ENCODE peak calls at places on chromosomes 12 and 14, in ten cellular contexts. L is caudate nucleus, A is NAMALWA, W is EL, R is germinal center, Y is mucosa of descending colon, N is foreskin fibroblast, U is astrocyte of the spinal cord, B is GM03348, S is AG09319. C is an unnamed sample.

GRCh38 chr12:54294152-54294913 is 6.5 kb downstream of the NFE2 start:
- DNase-seq in S (no peak), A (peak), N (peak), L (peak), Y (peak), W (peak), R (peak), U (no peak), B (peak), C (no peak)

GRCh38 chr14:100771121-100771800 is 44.6 kb downstream of the DLK1 start:
- DNase-seq in S (no peak), N (no peak), A (no peak), U (no peak), Y (no peak), R (no peak), W (no peak), B (no peak), L (no peak), C (peak)

GRCh38 chr12:19759229-19759628 is 319.9 kb downstream of the AEBP2 start:
- DNase-seq in A (no peak), B (peak), Y (no peak), S (peak), U (peak), R (no peak), W (peak), N (peak), L (no peak), C (no peak)

GRCh38 chr12:40788276-40788675 is 96.0 kb downstream of the CNTN1 start:
- DNase-seq in S (no peak), L (no peak), U (no peak), N (no peak), W (no peak), A (no peak), B (no peak), R (no peak), Y (no peak), C (no peak)

GRCh38 chr12:14979468-14979867 is 6.6 kb downstream of the PDE6H start:
- DNase-seq in W (no peak), L (no peak), S (no peak), A (no peak), N (no peak), U (no peak), B (no peak), Y (no peak), R (no peak), C (no peak)

GRCh38 chr14:61474671-61475070 is 153.3 kb downstream of the PRKCH start:
- DNase-seq in U (no peak), R (no peak), B (no peak), A (no peak), Y (no peak), W (no peak), S (no peak), N (no peak), L (no peak), C (no peak)

GRCh38 chr12:19710811-19711793 is 271.8 kb downstream of the AEBP2 start:
- DNase-seq in N (no peak), S (no peak), U (peak), R (no peak), W (peak), Y (no peak), A (no peak), B (no peak), L (no peak), C (no peak)

GRCh38 chr12:31526158-31526546 is 64.8 kb downstream of the DENND5B start:
- DNase-seq in Y (no peak), A (no peak), U (no peak), R (no peak), L (no peak), S (no peak), N (no peak), W (no peak), B (no peak), C (no peak)

GRCh38 chr14:33796356-33796755 is 154.5 kb downstream of the EGLN3 start:
- DNase-seq in U (peak), S (no peak), B (peak), W (peak), A (no peak), N (peak), Y (no peak), R (no peak), L (no peak), C (no peak)

GRCh38 chr14:105627701-105628100 is 101.3 kb downstream of the TMEM121 start:
- DNase-seq in B (no peak), L (no peak), U (no peak), R (no peak), S (no peak), N (no peak), W (no peak), Y (no peak), A (no peak), C (no peak)

GRCh38 chr14:94936411-94936892 is 166.5 kb upstream of the GSC start:
- DNase-seq in A (no peak), N (peak), U (peak), S (peak), L (no peak), R (no peak), B (peak), Y (peak), W (peak), C (no peak)

GRCh38 chr12:88896958-88897357 is 316.7 kb upstream of the KITLG start:
- DNase-seq in N (peak), R (no peak), B (no peak), L (no peak), S (peak), W (peak), Y (no peak), U (no peak), A (no peak), C (no peak)

GRCh38 chr14:67358914-67359313 is 690 bp downstream of the ATP6V1D start:
- DNase-seq in L (no peak), B (no peak), U (no peak), N (no peak), R (no peak), W (no peak), S (no peak), Y (no peak), A (no peak), C (no peak)

GRCh38 chr12:108816652-108817335 is 40.6 kb downstream of the SSH1 start:
- DNase-seq in S (no peak), N (no peak), A (no peak), B (no peak), R (no peak), Y (peak), L (no peak), U (no peak), W (no peak), C (no peak)

GRCh38 chr12:58323676-58324075 is 382.3 kb downstream of the ATP23 start:
- DNase-seq in R (no peak), Y (no peak), A (no peak), U (no peak), L (no peak), B (no peak), W (peak), S (no peak), N (peak), C (no peak)

GRCh38 chr14:99754141-99755067 is 38.8 kb upstream of the EML1 start:
- DNase-seq in Y (no peak), S (no peak), N (peak), L (no peak), B (no peak), R (no peak), W (no peak), A (no peak), U (no peak), C (no peak)

GRCh38 chr14:22379727-22380126 is 209.3 kb downstream of the DAD1 start:
- DNase-seq in A (no peak), Y (no peak), S (no peak), L (no peak), W (peak), U (peak), R (no peak), N (no peak), B (no peak), C (no peak)

GRCh38 chr12:93336344-93336743 is 41.4 kb upstream of the NUDT4 start:
- DNase-seq in L (no peak), U (peak), Y (no peak), S (no peak), A (no peak), N (no peak), W (peak), R (no peak), B (peak), C (no peak)

GRCh38 chr12:15563683-15564082 is 225.5 kb downstream of the EPS8 start:
- DNase-seq in A (no peak), B (peak), S (no peak), L (no peak), Y (no peak), N (peak), W (peak), U (peak), R (no peak), C (no peak)

GRCh38 chr12:1272132-1272531 is 281.1 kb downstream of the ERC1 start:
- DNase-seq in S (no peak), L (no peak), A (peak), N (no peak), Y (no peak), U (no peak), R (no peak), W (peak), B (no peak), C (no peak)

GRCh38 chr14:96574633-96575191 is 72.5 kb downstream of the PAPOLA start:
- DNase-seq in W (peak), L (no peak), U (peak), A (no peak), B (peak), R (no peak), Y (no peak), N (peak), S (peak), C (no peak)

GRCh38 chr14:68938515-68939423 is 40.3 kb downstream of the ACTN1 start:
- DNase-seq in Y (peak), B (no peak), L (no peak), W (no peak), S (no peak), A (no peak), U (peak), R (no peak), N (no peak), C (no peak)

GRCh38 chr12:97659117-97659880 is 196.7 kb downstream of the RMST start:
- DNase-seq in U (no peak), A (no peak), R (no peak), W (no peak), Y (no peak), B (no peak), S (no peak), N (no peak), L (no peak), C (no peak)

GRCh38 chr12:106527356-106527755 is 55.4 kb upstream of the RFX4 start:
- DNase-seq in W (peak), B (no peak), Y (no peak), L (no peak), A (no peak), U (no peak), S (no peak), R (no peak), N (peak), C (no peak)

GRCh38 chr14:75934998-75935628 is 46.7 kb downstream of the TGFB3 start:
- DNase-seq in L (no peak), N (no peak), A (no peak), B (no peak), U (no peak), Y (no peak), S (no peak), W (no peak), R (no peak), C (no peak)

GRCh38 chr12:104805186-104805585 is 152.9 kb downstream of the SLC41A2 start:
- DNase-seq in W (peak), Y (no peak), R (no peak), N (peak), U (peak), B (peak), L (no peak), S (no peak), A (no peak), C (no peak)

GRCh38 chr14:91482278-91483023 is 27.7 kb downstream of the PPP4R3A start:
- DNase-seq in S (no peak), A (no peak), R (no peak), L (no peak), W (peak), B (peak), Y (no peak), N (peak), U (peak), C (no peak)